ENCODE peak calls at places on chromosomes 5 and 9, in five cellular contexts. J, W, D, H and F are unnamed samples.

GRCh38 chr5:34627794-34628193 is 28.3 kb upstream of the RAI14 start:
- DNase-seq in J (peak; percentile 76), W (no peak), D (peak; percentile 31), H (no peak), F (no peak)

GRCh38 chr9:69035438-69036316 is at the start of gene FXN:
- DNase-seq in J (peak; percentile 89), W (peak; percentile 87), D (peak; percentile 75), H (peak; percentile 94), F (peak; percentile 56)

GRCh38 chr9:75067894-75068293 is 20.1 kb downstream of the NMRK1 start:
- DNase-seq in J (no peak), W (no peak), D (no peak), H (no peak), F (no peak)

GRCh38 chr9:14080940-14081621 is 232.9 kb downstream of the NFIB start:
- DNase-seq in J (peak; percentile 9), W (peak; percentile 39), D (peak; percentile 50), H (no peak), F (no peak)

GRCh38 chr5:79831910-79832309 is 142.3 kb downstream of the CMYA5 start:
- DNase-seq in J (peak; percentile 56), W (no peak), D (no peak), H (no peak), F (no peak)

GRCh38 chr5:95621839-95622629 is 2.1 kb downstream of the GPR150 start:
- DNase-seq in J (no peak), W (no peak), D (no peak), H (no peak), F (no peak)

GRCh38 chr5:74288448-74289109 is 351.9 kb downstream of the ENC1 start:
- DNase-seq in J (no peak), W (no peak), D (no peak), H (no peak), F (no peak)

GRCh38 chr9:132908635-132909034 is 29.9 kb downstream of the SPACA9 start:
- DNase-seq in J (no peak), W (no peak), D (no peak), H (no peak), F (no peak)

GRCh38 chr5:68593211-68593701 is 377.7 kb downstream of the PIK3R1 start:
- DNase-seq in J (no peak), W (no peak), D (no peak), H (no peak), F (no peak)

GRCh38 chr5:114206640-114207039 is 155.2 kb upstream of the KCNN2 start:
- DNase-seq in J (no peak), W (no peak), D (no peak), H (no peak), F (no peak)

GRCh38 chr9:76338418-76338817 is 55.8 kb downstream of the RFK start:
- DNase-seq in J (no peak), W (no peak), D (no peak), H (no peak), F (no peak)
- TF ChIP-seq EZH2phosphoT487 in J (no peak), W (no peak), D (no peak), H (no peak), F (no peak)

DNA sequence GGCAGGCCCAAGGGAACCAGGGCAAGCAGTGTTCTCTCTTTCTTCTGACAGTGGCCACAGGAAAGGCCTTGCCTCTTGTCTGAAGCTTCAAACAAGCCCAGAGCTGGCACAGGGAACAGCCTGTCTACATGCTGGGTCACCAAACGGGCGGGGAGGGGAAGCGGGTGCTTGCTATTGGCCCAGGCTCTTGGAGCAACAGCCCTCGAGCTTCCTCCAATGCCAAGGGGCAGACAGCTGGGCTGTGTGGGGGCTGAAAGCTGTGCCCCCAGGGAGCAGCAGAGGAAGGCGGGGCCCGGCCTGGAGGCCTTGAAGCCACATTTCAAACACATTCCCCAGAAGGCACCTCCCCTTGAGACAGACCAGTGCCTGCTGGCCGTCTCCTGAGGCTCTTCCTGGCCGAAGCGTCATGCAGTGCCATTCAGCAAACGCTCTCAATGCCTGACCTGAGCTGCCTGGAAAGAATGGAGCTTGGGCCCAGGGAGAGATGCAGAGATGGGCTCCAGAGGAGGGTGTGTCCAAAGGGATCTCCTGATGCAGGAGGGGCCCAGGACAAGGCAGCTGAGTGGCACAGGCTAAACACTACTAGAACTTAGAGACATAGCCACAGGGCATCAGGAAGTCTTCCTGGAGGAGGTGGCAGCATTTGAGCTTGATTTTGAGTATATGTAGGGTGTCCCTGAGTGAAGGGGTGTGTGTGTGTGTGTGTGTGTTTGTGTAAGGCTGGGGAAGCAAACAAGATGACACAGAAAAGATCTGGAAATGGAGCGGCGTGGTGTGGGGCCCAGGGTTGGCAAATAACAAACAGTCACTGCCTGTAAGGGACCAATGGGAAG is 2.5 kb downstream of the FIBCD1 start:
- DNase-seq in J (peak; percentile 88), W (peak; percentile 93), D (peak; percentile 38), H (no peak), F (no peak)
- TF ChIP-seq EZH2phosphoT487 in J (no peak), W (no peak), D (no peak), H (no peak), F (no peak)

GRCh38 chr9:128588581-128589233 is 36.3 kb downstream of the SPTAN1 start:
- DNase-seq in J (no peak), W (no peak), D (no peak), H (no peak), F (no peak)

GRCh38 chr9:128593039-128593438 is 40.7 kb downstream of the SPTAN1 start:
- DNase-seq in J (no peak), W (no peak), D (no peak), H (no peak), F (no peak)

DNA sequence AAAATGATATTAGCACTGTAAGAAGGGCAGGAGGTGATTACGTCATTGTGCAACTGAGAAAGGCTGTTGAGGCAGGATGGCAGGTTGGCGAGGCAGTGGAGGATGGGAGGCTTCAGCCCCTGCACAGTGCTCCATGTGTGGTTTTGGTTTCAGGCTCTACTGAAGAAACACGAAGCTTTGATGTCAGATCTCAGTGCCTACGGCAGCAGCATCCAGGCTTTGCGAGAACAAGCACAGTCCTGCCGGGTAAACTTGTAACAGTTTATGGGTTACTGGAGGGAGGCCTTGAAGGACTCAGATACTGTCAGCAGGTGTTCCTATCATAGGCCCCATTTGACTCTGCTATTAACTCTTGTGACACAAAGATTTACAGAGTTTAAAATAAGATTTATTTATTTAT is 35.1 kb downstream of the SPTAN1 start:
- DNase-seq in J (no peak), W (no peak), D (no peak), H (no peak), F (no peak)
- TF ChIP-seq EZH2phosphoT487 in J (no peak), W (no peak), D (no peak), H (no peak), F (no peak)

DNA sequence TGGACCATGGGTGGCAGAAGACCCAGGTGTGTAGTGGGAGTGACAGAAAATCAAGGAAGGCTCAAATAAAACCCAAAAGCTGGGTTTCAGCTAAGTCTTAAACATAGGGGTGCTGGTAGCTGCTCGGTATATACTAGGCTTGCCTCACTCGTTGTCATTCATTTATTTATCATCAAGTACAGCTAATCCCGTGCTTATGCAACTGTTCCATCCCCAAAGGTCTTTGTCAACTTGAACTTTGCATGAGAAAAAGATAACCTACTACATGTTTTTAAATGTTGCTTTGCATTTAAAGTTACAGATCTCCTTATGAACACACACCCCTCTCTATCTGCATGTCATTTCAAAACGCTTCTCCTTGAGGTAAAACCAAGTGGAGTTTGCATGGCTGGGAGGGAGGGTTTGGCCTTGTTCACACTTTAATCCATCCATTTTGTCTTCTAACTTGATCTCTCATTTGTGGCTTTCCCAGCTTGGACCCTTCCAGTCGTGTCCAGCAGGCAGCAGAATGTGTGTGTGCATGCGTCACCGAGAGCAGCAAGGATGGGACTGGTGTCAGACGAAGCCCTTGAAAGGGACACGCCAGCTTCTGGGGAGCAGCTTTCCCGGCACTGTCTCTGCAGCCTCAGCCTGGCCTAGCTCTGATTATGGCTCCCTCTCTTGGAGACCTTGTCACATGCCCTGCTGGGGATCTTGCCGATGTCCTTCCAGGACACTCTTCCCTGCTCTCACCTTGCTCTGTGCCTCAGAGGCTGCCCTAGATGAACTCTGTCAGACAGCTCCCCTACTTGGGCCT is 133.5 kb downstream of the GADD45G start:
- DNase-seq in J (no peak), W (peak; percentile 28), D (no peak), H (no peak), F (no peak)
- TF ChIP-seq EZH2phosphoT487 in J (no peak), W (no peak), D (no peak), H (no peak), F (no peak)

DNA sequence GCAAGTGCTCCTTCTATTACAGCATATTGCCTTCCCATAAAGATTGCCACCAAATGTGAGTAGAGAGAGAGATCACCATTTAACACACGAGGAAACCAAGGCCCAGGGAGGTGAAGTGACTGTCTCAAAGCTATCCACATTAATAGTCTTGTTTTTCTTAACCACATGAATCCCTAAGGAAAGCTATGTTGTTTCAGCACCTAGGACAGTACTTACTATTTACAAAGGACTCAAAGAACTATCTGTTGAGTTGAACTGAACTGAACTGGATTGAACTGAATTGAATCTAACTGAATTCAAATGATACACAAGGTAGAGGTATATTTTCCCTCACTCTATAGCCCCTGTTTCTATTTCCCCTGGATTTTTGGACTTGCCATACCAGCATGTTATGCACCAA is 430.4 kb downstream of the CAAP1 start:
- DNase-seq in J (no peak), W (peak; percentile 69), D (peak; percentile 18), H (no peak), F (no peak)
- TF ChIP-seq EZH2phosphoT487 in J (no peak), W (no peak), D (no peak), H (no peak), F (no peak)